ENCODE peak calls at places on chromosomes 11 and 22, in four cellular contexts. G, R, C and I are unnamed samples.

GRCh38 chr22:49018601-49019000 is 809.1 kb downstream of the BRD1 start:
- DNase-seq in R (no peak), G (peak), C (no peak), I (no peak)

GRCh38 chr22:43060213-43060612 is 29.0 kb downstream of the TTLL1 start:
- DNase-seq in C (no peak), G (no peak), R (no peak), I (peak)

GRCh38 chr11:66670816-66671215 is 6.9 kb downstream of the RBM4B start:
- DNase-seq in R (no peak), G (no peak), C (no peak), I (no peak)

GRCh38 chr11:96627379-96627778 is 237.6 kb downstream of the JRKL start:
- DNase-seq in R (no peak), C (no peak), G (no peak), I (no peak)

GRCh38 chr11:134945993-134946392 is 534.0 kb upstream of the B3GAT1 start:
- DNase-seq in R (no peak), C (no peak), G (peak), I (no peak)

GRCh38 chr11:23280088-23280487 is 419.8 kb upstream of the CCDC179 start:
- DNase-seq in R (no peak), C (no peak), G (no peak), I (no peak)

GRCh38 chr11:105298630-105299029 is 159.1 kb upstream of the CARD18 start:
- DNase-seq in R (no peak), C (no peak), G (no peak), I (no peak)

GRCh38 chr11:124830749-124831148 is 30.5 kb upstream of the MSANTD2 start:
- DNase-seq in C (no peak), R (no peak), G (no peak), I (no peak)

GRCh38 chr22:24230911-24231656 is 13.8 kb downstream of the GGT5 start:
- DNase-seq in R (no peak), C (no peak), G (no peak), I (peak)

GRCh38 chr11:61603667-61604066 is 22.8 kb upstream of the SYT7 start:
- DNase-seq in C (no peak), R (no peak), G (no peak), I (no peak)

GRCh38 chr11:57792060-57792541 is 30.5 kb downstream of the CTNND1 start:
- DNase-seq in G (peak), R (no peak), C (no peak), I (peak)

GRCh38 chr11:115933564-115933963 is 429.3 kb upstream of the CADM1 start:
- DNase-seq in C (no peak), G (no peak), R (no peak), I (no peak)

GRCh38 chr11:12888525-12889158 is 120.5 kb upstream of the RASSF10 start:
- DNase-seq in G (peak), C (peak), R (peak), I (peak)

GRCh38 chr11:3954448-3955298 is 99.2 kb downstream of the STIM1 start:
- DNase-seq in G (no peak), R (no peak), C (no peak), I (no peak)

GRCh38 chr11:35488117-35488516 is 37.3 kb downstream of the PAMR1 start:
- DNase-seq in C (no peak), R (no peak), G (no peak), I (no peak)

GRCh38 chr11:12961615-12962014 is 47.5 kb upstream of the RASSF10 start:
- DNase-seq in R (no peak), G (no peak), C (no peak), I (no peak)

DNA sequence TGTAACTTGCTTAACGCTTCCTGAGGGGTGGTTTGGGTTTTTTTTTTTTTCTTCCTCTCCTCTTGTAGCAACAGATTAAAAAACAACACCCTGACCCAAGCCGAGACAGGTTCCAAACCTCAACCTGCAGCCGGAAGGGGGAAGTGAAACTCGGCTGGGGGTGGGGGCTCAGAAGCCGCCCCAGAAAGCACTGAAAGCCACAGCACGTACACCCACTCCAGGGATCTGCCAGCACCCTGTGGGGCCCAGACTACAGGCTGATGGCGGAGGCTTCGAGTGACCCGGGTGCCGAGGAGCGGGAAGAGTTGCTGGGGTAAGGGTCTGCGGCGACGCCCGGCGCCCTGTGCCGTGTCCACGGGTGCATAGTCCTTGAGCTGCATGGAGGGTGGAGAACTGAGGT is at the start of gene LSP1:
- DNase-seq in C (no peak), G (no peak), R (no peak), I (no peak)
- TF ChIP-seq POLR2A in C (no peak), G (no peak), R (no peak), I (no peak)

GRCh38 chr11:8809605-8810272 is 101.2 kb upstream of the AKIP1 start:
- DNase-seq in R (no peak), G (no peak), C (no peak), I (no peak)

GRCh38 chr11:8809185-8809584 is 101.8 kb upstream of the AKIP1 start:
- DNase-seq in R (no peak), G (no peak), C (no peak), I (no peak)

GRCh38 chr11:8812438-8812837 is 98.6 kb upstream of the AKIP1 start:
- DNase-seq in G (peak), R (no peak), C (no peak), I (no peak)

GRCh38 chr11:8811571-8811970 is 99.4 kb upstream of the AKIP1 start:
- DNase-seq in G (no peak), R (no peak), C (no peak), I (no peak)

GRCh38 chr11:8810331-8811301 is 100.4 kb upstream of the AKIP1 start:
- DNase-seq in R (no peak), C (no peak), G (peak), I (peak)
- TF ChIP-seq POLR2A in R (no peak), C (no peak), G (no peak), I (no peak)

DNA sequence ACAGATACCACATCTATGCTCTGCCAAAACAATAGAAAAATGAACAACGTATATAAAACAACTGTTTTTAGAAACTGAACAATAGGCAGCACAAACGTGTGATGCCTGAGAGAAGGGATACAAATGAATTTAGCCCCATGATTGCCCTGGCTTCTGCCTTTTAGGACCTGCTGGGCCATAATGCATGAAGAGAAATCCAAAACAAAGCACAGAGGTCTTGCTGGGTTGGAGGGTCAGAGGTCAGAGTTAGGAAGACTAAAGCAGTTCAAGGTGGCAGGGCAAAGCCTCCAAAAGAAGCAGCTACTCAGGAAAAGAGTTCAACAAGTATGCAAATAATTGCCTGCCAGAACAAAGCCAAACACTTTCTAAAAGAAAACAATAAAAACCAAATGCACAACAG is 138.5 kb downstream of the TTC28 start:
- DNase-seq in C (no peak), G (no peak), R (no peak), I (no peak)
- TF ChIP-seq POLR2A in C (no peak), G (no peak), R (no peak), I (no peak)

GRCh38 chr22:21700822-21701221 is 34.8 kb downstream of the YPEL1 start:
- DNase-seq in R (no peak), G (no peak), C (no peak), I (no peak)

GRCh38 chr22:21697021-21697771 is 31.4 kb downstream of the PPIL2 start:
- DNase-seq in G (no peak), C (no peak), R (no peak), I (no peak)

GRCh38 chr22:21699643-21700042 is 33.8 kb downstream of the PPIL2 start:
- DNase-seq in R (no peak), G (no peak), C (no peak), I (no peak)

GRCh38 chr22:21697866-21698265 is 32.1 kb downstream of the PPIL2 start:
- DNase-seq in C (no peak), G (no peak), R (no peak), I (no peak)

DNA sequence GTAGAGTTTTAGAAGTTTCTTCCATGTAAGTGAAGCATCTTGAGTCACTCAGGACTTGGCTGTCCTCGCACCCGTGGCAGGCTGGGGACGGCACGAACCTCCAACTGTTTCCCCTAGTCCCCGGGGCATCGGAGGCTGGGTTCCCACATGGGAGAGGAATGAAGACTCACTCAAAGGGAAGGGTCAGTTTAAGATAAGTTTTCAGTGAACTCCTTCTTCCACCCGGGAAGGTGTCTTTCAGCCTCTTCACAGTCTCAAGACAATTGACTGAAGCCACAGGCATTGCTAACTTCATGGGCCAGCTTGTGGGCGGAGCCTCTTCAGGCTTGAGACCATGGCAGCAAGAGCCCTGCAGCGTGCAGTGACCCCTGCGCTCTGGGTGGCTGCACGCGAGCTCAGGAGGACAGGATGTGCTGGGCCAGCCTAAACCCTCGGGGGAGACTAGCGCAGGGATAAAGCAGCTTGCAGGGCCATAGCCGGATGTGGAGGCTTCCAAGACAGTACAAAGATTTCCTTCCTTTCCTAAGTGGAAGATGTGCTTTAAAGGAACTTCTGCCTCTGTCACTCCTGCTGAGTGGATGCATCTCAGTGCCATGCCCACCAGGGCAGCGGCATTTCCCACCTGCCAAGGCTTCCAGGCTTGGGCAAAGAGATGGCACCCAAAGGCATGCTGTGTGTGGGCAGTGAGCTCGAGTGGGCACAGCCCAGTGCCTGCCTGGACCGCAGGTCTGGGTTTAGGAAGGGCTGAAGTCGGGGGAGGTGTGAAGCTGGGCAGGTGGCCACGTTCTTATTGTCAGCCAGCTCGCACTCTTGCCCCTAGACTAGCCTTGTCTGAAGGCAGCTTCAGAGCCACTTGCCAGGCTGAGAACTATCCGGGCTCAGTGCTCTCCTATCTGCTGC is 32.9 kb downstream of the PPIL2 start:
- DNase-seq in R (no peak), G (no peak), C (no peak), I (no peak)
- TF ChIP-seq POLR2A in R (no peak), G (no peak), C (no peak), I (no peak)

DNA sequence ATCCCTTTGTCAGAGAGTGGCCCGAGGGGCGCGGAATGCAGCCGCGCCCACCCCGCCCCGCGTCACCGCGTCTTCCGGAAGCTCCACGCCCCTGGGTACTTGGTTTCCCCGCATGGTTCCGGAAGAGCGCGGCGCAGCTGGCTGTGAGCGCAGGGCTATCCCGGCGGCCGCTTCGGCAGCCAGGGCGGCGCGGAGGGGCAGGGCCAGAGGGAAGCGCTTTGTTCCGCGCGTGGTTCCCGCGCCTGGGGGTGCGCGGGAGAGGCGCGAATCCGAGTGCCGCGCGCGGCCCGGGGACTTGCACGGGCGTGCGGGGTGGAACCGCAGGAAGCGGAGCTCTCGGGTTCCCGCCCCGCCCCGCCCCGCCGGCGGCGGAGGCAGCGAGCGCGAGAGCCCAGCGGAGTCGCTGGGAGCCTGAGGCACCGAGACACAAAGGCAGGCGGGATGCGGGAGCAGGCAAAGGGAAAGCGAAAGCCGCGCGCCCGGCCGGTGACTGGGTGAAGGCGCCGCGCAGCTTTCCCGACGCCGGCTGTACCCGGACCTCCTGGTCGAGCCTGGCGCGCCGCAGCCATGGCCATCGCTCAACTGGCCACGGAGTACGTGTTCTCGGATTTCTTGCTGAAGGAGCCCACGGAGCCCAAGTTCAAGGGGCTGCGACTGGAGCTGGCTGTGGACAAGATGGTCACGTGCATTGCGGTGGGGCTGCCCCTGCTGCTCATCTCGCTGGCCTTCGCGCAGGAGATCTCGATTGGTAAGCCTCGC is at the start of gene PANX1:
- DNase-seq in G (peak), R (peak), C (peak), I (peak)
- TF ChIP-seq POLR2A in G (no peak), R (peak), C (peak), I (peak)

DNA sequence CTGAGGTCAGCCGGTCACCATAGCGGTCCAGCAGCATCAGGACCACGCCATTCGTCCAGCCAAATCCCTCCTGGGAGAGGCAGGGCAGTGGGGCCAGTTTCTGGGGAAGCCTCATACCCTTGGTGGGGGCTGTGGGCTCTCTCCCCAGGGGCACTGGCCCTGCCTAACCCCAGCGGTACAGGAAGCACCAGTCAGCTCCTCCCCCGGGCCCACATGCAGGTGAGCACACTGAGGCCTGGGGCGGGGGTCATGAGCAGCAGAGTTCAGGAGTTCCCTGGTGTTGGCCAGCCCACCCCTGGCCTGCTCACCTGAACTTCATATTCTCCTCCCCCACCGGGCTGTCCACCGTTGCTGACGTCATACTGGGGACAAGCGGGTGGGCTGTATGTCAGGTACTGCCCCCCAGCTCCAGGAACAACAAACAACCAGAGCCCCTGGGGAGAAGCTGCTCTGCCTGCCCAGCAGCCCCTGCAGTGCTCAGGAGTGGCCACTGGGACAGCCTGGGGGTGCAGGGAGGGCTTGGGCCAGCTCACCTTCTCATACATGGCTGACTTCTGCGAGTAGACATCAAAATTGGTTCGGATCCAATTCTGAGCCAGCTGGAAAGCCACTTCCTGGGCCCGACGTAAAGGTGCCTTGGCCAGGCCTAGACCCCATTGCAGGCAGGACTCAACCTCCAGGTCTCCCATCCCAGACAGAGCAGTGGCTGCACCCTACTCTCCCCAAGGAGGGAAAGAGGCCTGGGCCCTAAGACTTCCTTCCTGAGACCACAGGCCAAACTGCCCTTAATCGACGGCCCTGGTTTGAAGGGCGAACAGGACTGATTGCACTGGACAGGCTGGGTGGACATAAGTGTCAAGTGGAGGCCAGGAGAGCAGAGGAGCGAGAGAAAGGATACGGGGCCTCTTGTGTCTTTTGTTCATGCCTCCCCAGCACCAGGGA is 20.8 kb downstream of the TREH start:
- DNase-seq in C (no peak), G (no peak), R (no peak), I (no peak)
- TF ChIP-seq POLR2A in C (no peak), G (no peak), R (no peak), I (no peak)